ENCODE peak calls at places on chromosomes 1 and 21, in four cellular contexts. One of them, this sample, is unnamed.

GRCh38 chr21:45150630-45151265 is 76.4 kb downstream of the ADARB1 start:
- DNase-seq in cardiac fibroblast: no peak
- DNase-seq in GM13977: no peak
- DNase-seq in AG09309: no peak
- DNase-seq in this sample: no peak

GRCh38 chr1:61687901-61688300 is 37.0 kb downstream of the TM2D1 start:
- DNase-seq in AG09309: no peak
- DNase-seq in cardiac fibroblast: no peak
- DNase-seq in GM13977: no peak
- DNase-seq in this sample: no peak

GRCh38 chr1:154697710-154698109 is 89.7 kb upstream of the ADAR start:
- DNase-seq in cardiac fibroblast: no peak
- DNase-seq in AG09309: no peak
- DNase-seq in GM13977: no peak
- DNase-seq in this sample: no peak

GRCh38 chr1:94734963-94735899 is 84.9 kb upstream of the SLC44A3 start:
- DNase-seq in cardiac fibroblast: peak
- DNase-seq in GM13977: no peak
- DNase-seq in AG09309: no peak
- DNase-seq in this sample: no peak

GRCh38 chr1:16170283-16170673 is 14.4 kb upstream of the EPHA2 start:
- DNase-seq in GM13977: no peak
- DNase-seq in AG09309: no peak
- DNase-seq in cardiac fibroblast: no peak
- DNase-seq in this sample: no peak

GRCh38 chr21:45029298-45029967 is 44.9 kb upstream of the ADARB1 start:
- DNase-seq in cardiac fibroblast: peak
- DNase-seq in GM13977: no peak
- DNase-seq in AG09309: no peak
- DNase-seq in this sample: no peak

GRCh38 chr21:29334717-29335428 is 36.2 kb downstream of the BACH1 start:
- DNase-seq in GM13977: no peak
- DNase-seq in cardiac fibroblast: peak
- DNase-seq in AG09309: no peak
- DNase-seq in this sample: no peak

GRCh38 chr1:156664949-156665411 is 12.2 kb downstream of the NES start:
- DNase-seq in AG09309: no peak
- DNase-seq in cardiac fibroblast: peak
- DNase-seq in GM13977: peak
- DNase-seq in this sample: no peak

GRCh38 chr1:202750761-202751160 is 40.5 kb upstream of the SYT2 start:
- DNase-seq in cardiac fibroblast: no peak
- DNase-seq in AG09309: no peak
- DNase-seq in GM13977: no peak
- DNase-seq in this sample: no peak

GRCh38 chr1:43466403-43466802 is 12.7 kb upstream of the HYI start:
- DNase-seq in AG09309: no peak
- DNase-seq in cardiac fibroblast: peak
- DNase-seq in GM13977: no peak
- DNase-seq in this sample: no peak

GRCh38 chr1:43465694-43466152 is 12.0 kb upstream of the HYI start:
- DNase-seq in AG09309: no peak
- DNase-seq in cardiac fibroblast: no peak
- DNase-seq in GM13977: no peak
- DNase-seq in this sample: no peak

GRCh38 chr1:43464840-43465693 is 11.3 kb upstream of the HYI start:
- DNase-seq in GM13977: no peak
- DNase-seq in AG09309: no peak
- DNase-seq in cardiac fibroblast: peak
- DNase-seq in this sample: no peak

GRCh38 chr1:43469932-43470331 is 16.2 kb upstream of the HYI start:
- DNase-seq in cardiac fibroblast: no peak
- DNase-seq in AG09309: no peak
- DNase-seq in GM13977: no peak
- DNase-seq in this sample: no peak

DNA sequence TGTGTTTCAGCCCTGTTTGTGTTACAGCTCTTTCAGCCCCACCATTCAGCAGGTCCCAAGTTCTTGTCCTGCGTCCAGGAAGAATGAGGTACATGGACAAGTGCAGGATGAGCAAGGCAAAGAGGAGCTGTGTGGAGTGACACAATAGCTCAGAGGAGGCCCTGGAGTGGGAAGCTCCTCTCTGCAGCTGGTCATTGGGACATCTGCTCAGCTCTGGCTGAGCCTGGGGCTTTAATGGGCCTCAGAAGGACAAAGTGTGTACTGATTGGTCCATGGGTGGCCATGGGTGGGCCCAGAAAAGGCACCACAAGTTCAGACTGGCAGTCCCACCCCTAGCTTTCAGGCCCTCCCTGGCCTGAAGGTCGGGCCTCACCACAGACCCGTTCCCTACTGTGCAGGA is 14.7 kb upstream of the HYI start:
- DNase-seq in GM13977: no peak
- DNase-seq in AG09309: no peak
- DNase-seq in cardiac fibroblast: no peak
- DNase-seq in this sample: no peak
- TF ChIP-seq CTCF in GM13977: no peak
- TF ChIP-seq CTCF in AG09309: no peak
- TF ChIP-seq CTCF in cardiac fibroblast: no peak
- TF ChIP-seq CTCF in this sample: no peak

GRCh38 chr1:230917284-230918135 is 49.2 kb upstream of the C1orf198 start:
- DNase-seq in cardiac fibroblast: peak
- DNase-seq in AG09309: no peak
- DNase-seq in GM13977: peak
- DNase-seq in this sample: peak
- TF ChIP-seq CTCF in cardiac fibroblast: peak
- TF ChIP-seq CTCF in AG09309: peak
- TF ChIP-seq CTCF in GM13977: peak
- TF ChIP-seq CTCF in this sample: peak

GRCh38 chr1:35287807-35288640 is 19.5 kb downstream of the ZMYM4 start:
- DNase-seq in AG09309: no peak
- DNase-seq in cardiac fibroblast: peak
- DNase-seq in GM13977: no peak
- DNase-seq in this sample: no peak
- TF ChIP-seq CTCF in AG09309: no peak
- TF ChIP-seq CTCF in cardiac fibroblast: no peak
- TF ChIP-seq CTCF in GM13977: no peak
- TF ChIP-seq CTCF in this sample: no peak

GRCh38 chr1:24410750-24411149 is 2.8 kb downstream of the STPG1 start:
- DNase-seq in GM13977: no peak
- DNase-seq in cardiac fibroblast: no peak
- DNase-seq in AG09309: no peak
- DNase-seq in this sample: no peak
- TF ChIP-seq CTCF in GM13977: no peak
- TF ChIP-seq CTCF in cardiac fibroblast: no peak
- TF ChIP-seq CTCF in AG09309: no peak
- TF ChIP-seq CTCF in this sample: no peak

GRCh38 chr1:241947355-241947754 is 10.2 kb upstream of the BECN2 start:
- DNase-seq in cardiac fibroblast: no peak
- DNase-seq in GM13977: no peak
- DNase-seq in AG09309: no peak
- DNase-seq in this sample: no peak
- TF ChIP-seq CTCF in cardiac fibroblast: no peak
- TF ChIP-seq CTCF in GM13977: no peak
- TF ChIP-seq CTCF in AG09309: no peak
- TF ChIP-seq CTCF in this sample: no peak

GRCh38 chr1:86150553-86151055 is 6.0 kb downstream of the COL24A1 start:
- DNase-seq in cardiac fibroblast: peak
- DNase-seq in GM13977: no peak
- DNase-seq in AG09309: no peak
- DNase-seq in this sample: no peak

GRCh38 chr1:86149591-86149990 is 7.0 kb downstream of the COL24A1 start:
- DNase-seq in AG09309: no peak
- DNase-seq in cardiac fibroblast: no peak
- DNase-seq in GM13977: no peak
- DNase-seq in this sample: no peak

GRCh38 chr1:86151427-86151826 is 5.1 kb downstream of the COL24A1 start:
- DNase-seq in GM13977: no peak
- DNase-seq in cardiac fibroblast: peak
- DNase-seq in AG09309: peak
- DNase-seq in this sample: no peak

DNA sequence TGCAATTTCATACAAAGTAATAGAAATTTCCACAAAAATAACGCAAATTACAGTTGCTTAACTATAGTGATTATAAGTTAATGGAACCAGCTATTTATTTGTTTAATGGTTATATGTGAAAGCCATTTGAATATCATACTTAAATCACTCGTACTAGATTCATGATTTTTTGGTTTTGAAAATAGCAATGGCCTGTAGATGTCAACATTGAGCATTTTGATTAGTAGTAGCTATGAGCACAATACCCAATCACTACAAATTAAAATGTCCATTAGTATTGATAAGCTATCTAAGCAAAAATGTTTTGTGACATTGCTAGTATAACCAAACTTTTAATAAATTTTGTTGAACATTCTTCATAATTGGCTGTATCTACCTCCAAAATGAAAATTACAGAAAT is 10.0 kb downstream of the COL24A1 start:
- DNase-seq in AG09309: no peak
- DNase-seq in GM13977: no peak
- DNase-seq in cardiac fibroblast: no peak
- DNase-seq in this sample: no peak
- TF ChIP-seq CTCF in AG09309: no peak
- TF ChIP-seq CTCF in GM13977: no peak
- TF ChIP-seq CTCF in cardiac fibroblast: no peak
- TF ChIP-seq CTCF in this sample: peak